ENCODE peak calls at places on chromosome 18, in five cellular contexts. One of them, this sample, is unnamed. For H3K9me3, the result is how much of the 10 kb centered on the place peaks cover.

GRCh38 chr18:25349926-25350560 is 1.9 kb downstream of the ZNF521 start:
- DNase-seq in body of pancreas: no peak
- DNase-seq in fibroblast of lung: peak
- DNase-seq in left ventricle myocardium inferior: peak
- DNase-seq in pancreas: no peak
- DNase-seq in this sample: peak

GRCh38 chr18:21112543-21113105 is 1.0 kb upstream of the ROCK1 start:
- DNase-seq in pancreas: no peak
- DNase-seq in left ventricle myocardium inferior: no peak
- DNase-seq in body of pancreas: no peak
- DNase-seq in fibroblast of lung: peak
- DNase-seq in this sample: no peak

GRCh38 chr18:70450658-70451253 is 161.9 kb downstream of the SOCS6 start:
- DNase-seq in fibroblast of lung: peak
- DNase-seq in left ventricle myocardium inferior: no peak
- DNase-seq in pancreas: no peak
- DNase-seq in body of pancreas: no peak
- DNase-seq in this sample: no peak

GRCh38 chr18:24837065-24837464 is 376.6 kb downstream of the HRH4 start:
- DNase-seq in pancreas: no peak
- DNase-seq in fibroblast of lung: peak
- DNase-seq in body of pancreas: no peak
- DNase-seq in left ventricle myocardium inferior: no peak
- DNase-seq in this sample: peak

GRCh38 chr18:25074925-25075693 is 276.9 kb downstream of the ZNF521 start:
- DNase-seq in pancreas: no peak
- DNase-seq in fibroblast of lung: no peak
- DNase-seq in left ventricle myocardium inferior: no peak
- DNase-seq in body of pancreas: no peak
- DNase-seq in this sample: no peak

GRCh38 chr18:2410688-2411087 is 160.6 kb downstream of the METTL4 start:
- DNase-seq in left ventricle myocardium inferior: no peak
- DNase-seq in body of pancreas: no peak
- DNase-seq in pancreas: no peak
- DNase-seq in fibroblast of lung: no peak
- DNase-seq in this sample: peak

GRCh38 chr18:4207383-4207782 is 247.7 kb downstream of the DLGAP1 start:
- DNase-seq in pancreas: no peak
- DNase-seq in body of pancreas: no peak
- DNase-seq in left ventricle myocardium inferior: no peak
- DNase-seq in fibroblast of lung: no peak
- DNase-seq in this sample: no peak

GRCh38 chr18:74353169-74353775 is 37.6 kb downstream of the C18orf63 start:
- DNase-seq in fibroblast of lung: peak
- DNase-seq in left ventricle myocardium inferior: peak
- DNase-seq in body of pancreas: peak
- DNase-seq in pancreas: peak
- DNase-seq in this sample: peak

GRCh38 chr18:69484699-69485396 is 84.2 kb downstream of the DOK6 start:
- DNase-seq in left ventricle myocardium inferior: no peak
- DNase-seq in fibroblast of lung: peak
- DNase-seq in body of pancreas: no peak
- DNase-seq in pancreas: no peak
- DNase-seq in this sample: no peak

GRCh38 chr18:64032312-64032711 is 62.4 kb downstream of the SERPINB8 start:
- DNase-seq in fibroblast of lung: no peak
- DNase-seq in left ventricle myocardium inferior: no peak
- DNase-seq in body of pancreas: no peak
- DNase-seq in pancreas: no peak
- DNase-seq in this sample: no peak

GRCh38 chr18:64026350-64026749 is 56.5 kb downstream of the SERPINB8 start:
- DNase-seq in pancreas: no peak
- DNase-seq in left ventricle myocardium inferior: no peak
- DNase-seq in fibroblast of lung: no peak
- DNase-seq in body of pancreas: no peak
- DNase-seq in this sample: no peak

DNA sequence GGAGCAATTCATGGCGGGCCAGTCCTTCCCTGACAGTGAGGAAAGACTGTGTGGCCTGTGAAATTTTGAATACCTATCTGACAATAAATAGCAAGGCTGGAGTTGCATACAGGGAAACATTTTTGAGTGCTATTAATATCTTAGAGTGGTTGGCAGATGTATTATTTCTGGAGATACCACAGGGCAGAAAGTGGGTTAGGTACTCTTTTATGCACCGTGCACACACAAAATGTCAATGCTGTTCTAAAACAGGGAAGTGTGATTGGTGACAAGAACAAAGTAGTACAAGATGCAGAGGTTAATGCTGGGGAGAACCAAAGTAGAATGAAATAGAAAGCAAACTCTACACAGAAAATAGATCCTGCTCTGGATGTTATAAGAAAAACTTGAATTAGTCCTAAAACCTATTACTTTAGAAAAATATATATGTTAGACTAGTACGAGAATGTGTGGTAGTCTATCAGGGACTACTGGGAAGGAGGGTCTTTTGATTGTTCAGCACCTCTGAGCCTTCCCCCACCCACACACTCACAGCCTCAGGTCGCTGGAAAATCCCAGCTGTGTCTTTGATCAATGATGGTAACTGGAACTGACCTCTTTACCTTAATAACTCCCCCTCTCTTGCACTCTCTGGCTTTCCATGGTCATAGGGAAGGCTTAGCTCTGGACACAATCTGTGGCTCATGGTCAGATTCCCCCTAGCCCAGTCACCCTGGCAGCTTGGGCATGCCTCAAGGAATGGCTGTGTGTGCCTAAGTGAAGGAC is 58.2 kb downstream of the SERPINB8 start:
- DNase-seq in pancreas: no peak
- DNase-seq in body of pancreas: no peak
- DNase-seq in fibroblast of lung: no peak
- DNase-seq in left ventricle myocardium inferior: no peak
- DNase-seq in this sample: no peak
- H3K9me3 ChIP-seq in pancreas: under half
- H3K9me3 ChIP-seq in body of pancreas: under half
- H3K9me3 ChIP-seq in fibroblast of lung: under half
- H3K9me3 ChIP-seq in left ventricle myocardium inferior: under half
- H3K9me3 ChIP-seq in this sample: under half

GRCh38 chr18:36046898-36047297 is 20.5 kb downstream of the RPRD1A start:
- DNase-seq in body of pancreas: no peak
- DNase-seq in fibroblast of lung: no peak
- DNase-seq in pancreas: no peak
- DNase-seq in left ventricle myocardium inferior: no peak
- DNase-seq in this sample: no peak
- H3K9me3 ChIP-seq in body of pancreas: under half
- H3K9me3 ChIP-seq in fibroblast of lung: under half
- H3K9me3 ChIP-seq in pancreas: under half
- H3K9me3 ChIP-seq in left ventricle myocardium inferior: under half
- H3K9me3 ChIP-seq in this sample: under half

DNA sequence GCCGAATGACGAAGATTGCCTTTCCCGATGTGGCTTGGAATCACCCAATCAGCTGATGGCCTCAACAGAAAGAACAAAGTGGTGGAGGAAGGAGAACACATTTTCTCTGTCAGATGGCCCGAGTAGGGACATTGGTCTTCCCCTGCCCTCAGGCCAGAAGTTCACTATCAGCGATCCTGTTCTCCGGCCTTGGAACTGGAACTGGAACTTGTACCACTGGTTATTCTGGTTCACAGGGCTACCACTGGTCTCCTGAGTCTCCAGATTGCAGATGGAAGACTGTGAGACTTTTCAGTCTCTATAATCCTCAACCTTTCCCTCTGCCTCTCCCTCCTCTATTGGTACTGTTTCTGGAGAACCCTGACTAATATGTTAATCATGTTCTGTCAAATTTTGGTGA is 180.4 kb downstream of the ANKRD30B start:
- DNase-seq in left ventricle myocardium inferior: no peak
- DNase-seq in pancreas: no peak
- DNase-seq in body of pancreas: no peak
- DNase-seq in fibroblast of lung: no peak
- DNase-seq in this sample: no peak
- H3K9me3 ChIP-seq in left ventricle myocardium inferior: under half
- H3K9me3 ChIP-seq in pancreas: under half
- H3K9me3 ChIP-seq in body of pancreas: under half
- H3K9me3 ChIP-seq in fibroblast of lung: under half
- H3K9me3 ChIP-seq in this sample: under half

GRCh38 chr18:78649421-78649820 is 330.2 kb upstream of the SALL3 start:
- DNase-seq in body of pancreas: no peak
- DNase-seq in pancreas: no peak
- DNase-seq in left ventricle myocardium inferior: no peak
- DNase-seq in fibroblast of lung: no peak
- DNase-seq in this sample: no peak
- H3K9me3 ChIP-seq in body of pancreas: under half
- H3K9me3 ChIP-seq in pancreas: under half
- H3K9me3 ChIP-seq in left ventricle myocardium inferior: under half
- H3K9me3 ChIP-seq in fibroblast of lung: under half
- H3K9me3 ChIP-seq in this sample: under half

DNA sequence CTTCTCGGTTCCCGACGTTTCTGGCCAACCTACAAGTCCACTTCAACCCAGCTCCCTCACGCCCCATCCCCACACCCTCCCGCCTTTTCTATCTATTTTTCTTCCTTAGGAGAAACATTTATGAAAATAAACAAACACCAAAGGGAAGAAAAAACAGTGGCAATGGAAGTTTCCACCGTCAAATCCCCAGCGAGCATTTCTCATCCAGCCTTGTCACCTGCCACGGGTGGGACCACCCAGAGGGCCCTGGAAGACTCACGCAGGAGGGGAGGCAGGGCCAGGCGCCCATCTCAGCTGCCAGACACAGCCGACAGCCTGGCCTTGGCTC is 395.9 kb upstream of the SALL3 start:
- DNase-seq in fibroblast of lung: no peak
- DNase-seq in pancreas: no peak
- DNase-seq in body of pancreas: no peak
- DNase-seq in left ventricle myocardium inferior: no peak
- DNase-seq in this sample: no peak
- H3K9me3 ChIP-seq in fibroblast of lung: under half
- H3K9me3 ChIP-seq in pancreas: under half
- H3K9me3 ChIP-seq in body of pancreas: under half
- H3K9me3 ChIP-seq in left ventricle myocardium inferior: under half
- H3K9me3 ChIP-seq in this sample: under half

GRCh38 chr18:44324361-44324760 is 356.3 kb upstream of the SETBP1 start:
- DNase-seq in body of pancreas: no peak
- DNase-seq in left ventricle myocardium inferior: no peak
- DNase-seq in fibroblast of lung: no peak
- DNase-seq in pancreas: no peak
- DNase-seq in this sample: no peak
- H3K9me3 ChIP-seq in body of pancreas: under half
- H3K9me3 ChIP-seq in left ventricle myocardium inferior: under half
- H3K9me3 ChIP-seq in fibroblast of lung: under half
- H3K9me3 ChIP-seq in pancreas: under half
- H3K9me3 ChIP-seq in this sample: under half

GRCh38 chr18:71665131-71665530 is 879.0 kb downstream of the CBLN2 start:
- DNase-seq in pancreas: no peak
- DNase-seq in fibroblast of lung: peak
- DNase-seq in body of pancreas: no peak
- DNase-seq in left ventricle myocardium inferior: no peak
- DNase-seq in this sample: no peak
- H3K9me3 ChIP-seq in pancreas: under half
- H3K9me3 ChIP-seq in fibroblast of lung: under half
- H3K9me3 ChIP-seq in body of pancreas: under half
- H3K9me3 ChIP-seq in left ventricle myocardium inferior: under half
- H3K9me3 ChIP-seq in this sample: under half

GRCh38 chr18:78790960-78791359 is 188.7 kb upstream of the SALL3 start:
- DNase-seq in left ventricle myocardium inferior: no peak
- DNase-seq in pancreas: no peak
- DNase-seq in fibroblast of lung: no peak
- DNase-seq in body of pancreas: no peak
- DNase-seq in this sample: no peak

GRCh38 chr18:78792094-78792493 is 187.5 kb upstream of the SALL3 start:
- DNase-seq in pancreas: no peak
- DNase-seq in fibroblast of lung: no peak
- DNase-seq in left ventricle myocardium inferior: no peak
- DNase-seq in body of pancreas: no peak
- DNase-seq in this sample: no peak

GRCh38 chr18:78793313-78793712 is 186.3 kb upstream of the SALL3 start:
- DNase-seq in left ventricle myocardium inferior: no peak
- DNase-seq in body of pancreas: no peak
- DNase-seq in pancreas: no peak
- DNase-seq in fibroblast of lung: no peak
- DNase-seq in this sample: no peak

GRCh38 chr18:78794031-78794430 is 185.6 kb upstream of the SALL3 start:
- DNase-seq in pancreas: no peak
- DNase-seq in fibroblast of lung: no peak
- DNase-seq in left ventricle myocardium inferior: no peak
- DNase-seq in body of pancreas: no peak
- DNase-seq in this sample: no peak

DNA sequence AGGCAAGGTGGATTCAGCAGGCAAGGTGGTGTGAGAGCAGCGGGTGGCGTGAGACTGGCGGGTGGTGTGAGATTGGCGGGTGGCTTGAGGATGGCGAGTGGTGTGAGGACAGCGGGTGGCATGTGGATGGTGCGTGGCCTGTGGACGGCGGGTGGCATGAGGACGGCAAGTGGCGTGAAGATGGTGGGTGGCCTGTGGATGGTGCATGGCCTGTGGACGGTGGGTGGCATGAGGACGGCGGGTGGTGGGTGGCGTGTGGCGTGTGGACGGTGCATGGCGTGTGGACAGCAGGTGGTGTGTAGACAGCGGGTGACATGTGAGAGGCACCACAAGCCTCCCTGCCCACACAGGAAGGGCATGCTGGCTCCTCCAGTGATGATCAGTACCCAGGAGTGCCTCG is 186.9 kb upstream of the SALL3 start:
- DNase-seq in pancreas: no peak
- DNase-seq in body of pancreas: no peak
- DNase-seq in fibroblast of lung: no peak
- DNase-seq in left ventricle myocardium inferior: no peak
- DNase-seq in this sample: no peak
- H3K9me3 ChIP-seq in pancreas: under half
- H3K9me3 ChIP-seq in body of pancreas: under half
- H3K9me3 ChIP-seq in fibroblast of lung: under half
- H3K9me3 ChIP-seq in left ventricle myocardium inferior: under half
- H3K9me3 ChIP-seq in this sample: under half

DNA sequence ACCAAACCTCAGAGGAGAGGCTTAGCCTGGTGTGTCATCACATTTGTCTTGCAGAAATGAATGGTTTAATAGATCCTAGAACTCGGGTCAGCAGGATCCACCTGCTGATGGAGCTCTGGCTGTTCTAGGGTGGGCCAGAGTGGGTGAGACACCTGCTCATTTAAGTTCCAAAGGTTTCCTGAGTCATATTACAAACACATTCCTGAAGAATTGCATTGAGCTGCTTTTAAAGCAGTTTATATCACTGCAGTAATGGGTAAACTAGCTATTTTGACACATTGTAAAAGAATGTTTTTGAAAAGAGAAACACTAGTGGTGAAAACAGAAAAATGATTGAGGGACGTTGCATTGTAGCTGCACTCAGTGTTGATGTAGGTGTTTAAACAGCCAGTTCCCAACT is 175.3 kb upstream of the TCF4 start:
- DNase-seq in body of pancreas: no peak
- DNase-seq in pancreas: no peak
- DNase-seq in fibroblast of lung: peak
- DNase-seq in left ventricle myocardium inferior: no peak
- DNase-seq in this sample: peak
- H3K9me3 ChIP-seq in body of pancreas: under half
- H3K9me3 ChIP-seq in pancreas: under half
- H3K9me3 ChIP-seq in fibroblast of lung: under half
- H3K9me3 ChIP-seq in left ventricle myocardium inferior: under half
- H3K9me3 ChIP-seq in this sample: under half